ENCODE peak calls at places on chromosomes 6 and 20, in four cellular contexts. N is sigmoid colon, R is suprapubic skin, F is stomach. A is an unnamed sample. For H3K4me1, the result is how much of the 10 kb centered on the place peaks cover.

GRCh38 chr20:58308290-58308679 is 1.2 kb upstream of the RAB22A start:
- DNase-seq in F (no peak), N (no peak), R (no peak), A (no peak)

GRCh38 chr20:62886709-62887058 is 25.1 kb upstream of the TCFL5 start:
- DNase-seq in F (no peak), N (no peak), R (no peak), A (no peak)

GRCh38 chr6:48423640-48424365 is 312.8 kb upstream of the PTCHD4 start:
- DNase-seq in F (no peak), R (no peak), N (no peak), A (no peak)

GRCh38 chr20:4451487-4451886 is 270.2 kb upstream of the PRND start:
- DNase-seq in F (no peak), N (no peak), R (no peak), A (no peak)

GRCh38 chr6:54632984-54633565 is 213.5 kb upstream of the FAM83B start:
- DNase-seq in F (no peak), N (no peak), R (no peak), A (no peak)

GRCh38 chr6:125444234-125444949 is 142.6 kb upstream of the HDDC2 start:
- DNase-seq in R (no peak), N (peak), F (no peak), A (peak)

GRCh38 chr6:73823832-73824231 is 127.8 kb downstream of the CD109 start:
- DNase-seq in N (no peak), R (no peak), F (no peak), A (no peak)

GRCh38 chr6:1322725-1323219 is 10.9 kb downstream of the FOXQ1 start:
- DNase-seq in R (no peak), F (no peak), N (no peak), A (no peak)

GRCh38 chr20:45781391-45781931 is 10.2 kb downstream of the WFDC3 start:
- DNase-seq in R (no peak), F (peak), N (no peak), A (no peak)

GRCh38 chr6:73394577-73395354 is at the start of gene DDX43:
- DNase-seq in N (peak), F (no peak), R (peak), A (peak)

GRCh38 chr20:17505664-17506517 is 25.3 kb downstream of the BFSP1 start:
- DNase-seq in R (no peak), N (peak), F (no peak), A (peak)

GRCh38 chr6:30886897-30887255 is 2.6 kb downstream of the DDR1 start:
- DNase-seq in N (no peak), F (no peak), R (no peak), A (no peak)

GRCh38 chr6:147211831-147212230 is 7.6 kb downstream of the STXBP5 start:
- DNase-seq in N (no peak), R (no peak), F (no peak), A (no peak)

GRCh38 chr20:19453781-19454310 is 241.4 kb downstream of the SLC24A3 start:
- DNase-seq in N (no peak), F (no peak), R (no peak), A (no peak)

GRCh38 chr6:73236147-73236750 is 11.0 kb upstream of the KHDC1L start:
- DNase-seq in R (no peak), F (no peak), N (no peak), A (no peak)

GRCh38 chr6:170358496-170358895 is 51.9 kb downstream of the FAM120B start:
- DNase-seq in N (no peak), R (no peak), F (peak), A (no peak)

GRCh38 chr6:135493218-135493961 is 4.2 kb downstream of the AHI1 start:
- DNase-seq in R (no peak), F (no peak), N (no peak), A (no peak)

GRCh38 chr6:84172574-84172973 is 54.9 kb downstream of the CEP162 start:
- DNase-seq in F (no peak), N (no peak), R (no peak), A (no peak)

GRCh38 chr6:28449056-28449455 is 5.8 kb upstream of the ZSCAN23 start:
- DNase-seq in F (no peak), N (no peak), R (no peak), A (no peak)

GRCh38 chr6:109701774-109702173 is 10.7 kb downstream of the FIG4 start:
- DNase-seq in R (no peak), F (no peak), N (no peak), A (no peak)

GRCh38 chr6:11875325-11876109 is 96.9 kb upstream of the ADTRP start:
- DNase-seq in F (no peak), R (no peak), N (no peak), A (no peak)

GRCh38 chr6:1893470-1894130 is 283.9 kb downstream of the FOXC1 start:
- DNase-seq in N (no peak), F (no peak), R (no peak), A (no peak)

GRCh38 chr20:24289737-24290481 is 179.5 kb upstream of the SYNDIG1 start:
- DNase-seq in R (no peak), F (no peak), N (no peak), A (no peak)

GRCh38 chr6:149318581-149319286 is 1.2 kb downstream of the TAB2 start:
- DNase-seq in R (no peak), N (no peak), F (no peak), A (no peak)

GRCh38 chr20:10034717-10035571 is at the start of gene ANKEF1:
- DNase-seq in N (peak), F (peak), R (peak), A (peak)

GRCh38 chr6:82906951-82907350 is 158.7 kb downstream of the UBE3D start:
- DNase-seq in N (no peak), F (no peak), R (no peak), A (no peak)

GRCh38 chr6:137402143-137402542 is 92.1 kb downstream of the OLIG3 start:
- DNase-seq in N (no peak), R (no peak), F (no peak), A (no peak)

GRCh38 chr20:11112837-11113236 is 439.0 kb upstream of the JAG1 start:
- DNase-seq in F (no peak), R (no peak), N (no peak), A (no peak)

GRCh38 chr20:19274412-19275015 is 62.1 kb downstream of the SLC24A3 start:
- DNase-seq in F (peak), N (no peak), R (no peak), A (peak)

GRCh38 chr20:51456511-51457280 is 85.8 kb downstream of the NFATC2 start:
- DNase-seq in N (peak), R (peak), F (peak), A (peak)

GRCh38 chr6:32906539-32906938 is 34.3 kb downstream of the HLA-DMB start:
- DNase-seq in R (no peak), F (no peak), N (no peak), A (no peak)

GRCh38 chr6:148947621-148948444 is 201.0 kb downstream of the UST start:
- DNase-seq in R (peak), F (peak), N (peak), A (peak)

GRCh38 chr20:54433653-54434052 is 41.7 kb upstream of the DOK5 start:
- DNase-seq in R (no peak), N (no peak), F (peak), A (no peak)

GRCh38 chr20:54432966-54433365 is 42.4 kb upstream of the DOK5 start:
- DNase-seq in N (no peak), R (no peak), F (no peak), A (no peak)

GRCh38 chr20:54431545-54431944 is 43.8 kb upstream of the DOK5 start:
- DNase-seq in N (no peak), F (no peak), R (no peak), A (no peak)

DNA sequence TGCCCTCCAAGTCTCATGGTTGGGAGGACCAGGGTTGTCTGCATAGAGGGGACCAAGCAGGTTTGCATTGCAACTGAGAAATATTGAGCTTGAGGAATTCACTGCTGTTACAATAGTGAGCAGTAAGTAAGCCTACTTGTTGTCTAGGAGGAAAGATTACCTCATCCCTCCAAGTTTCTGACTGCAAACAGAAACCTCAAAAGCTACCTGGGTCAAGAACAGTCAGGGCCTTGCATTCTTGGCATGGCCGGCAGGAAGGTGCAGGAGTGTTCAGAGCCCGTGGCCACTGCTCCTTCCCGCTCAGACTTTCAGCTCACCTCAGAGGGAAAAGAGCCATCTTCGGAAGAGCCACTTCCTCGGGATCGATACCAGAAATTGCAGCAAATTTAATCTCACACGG is 46.0 kb upstream of the DOK5 start:
- DNase-seq in R (no peak), N (no peak), F (no peak), A (no peak)
- H3K4me1 ChIP-seq in R (under half), N (under half), F (under half), A (under half)

GRCh38 chr6:42366999-42367352 is 84.8 kb downstream of the TRERF1 start:
- DNase-seq in R (no peak), N (no peak), F (no peak), A (no peak)
- H3K4me3 ChIP-seq in R (no peak), N (no peak), F (no peak), A (no peak)

DNA sequence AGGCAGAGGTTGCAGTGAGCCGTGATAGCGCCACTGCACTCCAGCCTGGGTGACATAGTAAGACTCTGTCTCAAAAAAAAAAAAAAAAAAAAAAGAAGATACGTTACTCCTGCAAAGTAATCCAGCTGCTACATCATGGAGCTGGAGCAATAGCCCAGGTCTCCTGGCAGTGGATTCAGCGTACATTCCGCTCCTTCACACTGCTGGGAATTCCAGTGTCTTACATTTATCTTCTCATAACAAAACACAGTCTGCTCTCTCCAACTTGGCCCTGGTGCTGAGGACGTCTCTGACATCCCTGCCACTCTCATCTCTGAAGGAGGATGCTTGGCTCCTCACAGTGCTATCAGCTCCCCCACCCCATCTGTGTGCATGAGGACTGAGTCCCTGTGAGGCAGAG is 529.7 kb downstream of the CD83 start:
- DNase-seq in N (peak), F (no peak), R (no peak), A (peak)
- TF ChIP-seq EP300 in N (peak), F (no peak), R (peak), A (no peak)

DNA sequence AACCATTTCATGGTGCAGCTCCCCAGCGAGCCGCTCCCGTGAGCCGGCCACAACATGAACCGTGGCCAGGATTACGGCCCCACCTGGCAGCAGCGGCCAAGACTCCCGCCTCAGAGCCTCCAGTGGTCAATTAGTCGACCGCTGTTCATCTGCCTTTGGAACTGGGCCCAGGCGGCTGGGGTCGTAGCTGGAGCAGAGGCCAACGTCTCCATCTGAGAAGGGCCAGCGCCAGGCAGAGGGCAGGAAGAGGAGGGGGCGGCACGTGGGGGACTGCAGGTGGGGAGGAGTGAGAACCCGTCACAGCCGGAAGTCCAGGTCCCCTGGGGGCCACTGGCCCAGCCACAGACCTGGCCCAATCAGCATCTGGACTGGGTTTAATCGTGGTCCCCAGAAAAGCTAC is 184.3 kb downstream of the TAF4 start:
- DNase-seq in R (no peak), N (no peak), F (no peak), A (no peak)
- H3K4me1 ChIP-seq in R (under half), N (under half), F (under half), A (under half)

GRCh38 chr6:44272529-44272928 is 2.3 kb downstream of the TMEM151B start:
- DNase-seq in R (no peak), N (no peak), F (no peak), A (no peak)
- H3K4me3 ChIP-seq in R (no peak), N (no peak), F (no peak), A (no peak)

GRCh38 chr6:57069920-57070331 is 20.1 kb upstream of the ZNF451 start:
- DNase-seq in N (no peak), F (no peak), R (no peak), A (no peak)
- TF ChIP-seq EP300 in N (no peak), F (no peak), R (no peak), A (no peak)

GRCh38 chr6:163709693-163710092 is 295.2 kb downstream of the QKI start:
- DNase-seq in N (no peak), F (no peak), R (no peak), A (no peak)
- H3K4me1 ChIP-seq in N (under half), F (under half), R (half or more), A (under half)

GRCh38 chr6:16413399-16413798 is 175.0 kb downstream of the GMPR start:
- DNase-seq in R (no peak), N (no peak), F (no peak), A (no peak)
- H3K4me3 ChIP-seq in R (no peak), N (no peak), F (no peak), A (no peak)

GRCh38 chr6:168433898-168434297 is 7.1 kb upstream of the SMOC2 start:
- DNase-seq in N (no peak), R (no peak), F (no peak), A (no peak)

GRCh38 chr6:168432196-168432595 is 8.8 kb upstream of the SMOC2 start:
- DNase-seq in N (no peak), F (no peak), R (no peak), A (no peak)

GRCh38 chr6:168427184-168427583 is 13.8 kb upstream of the SMOC2 start:
- DNase-seq in F (no peak), N (no peak), R (no peak), A (no peak)

GRCh38 chr6:168428863-168429262 is 12.1 kb upstream of the SMOC2 start:
- DNase-seq in R (no peak), F (no peak), N (no peak), A (no peak)

DNA sequence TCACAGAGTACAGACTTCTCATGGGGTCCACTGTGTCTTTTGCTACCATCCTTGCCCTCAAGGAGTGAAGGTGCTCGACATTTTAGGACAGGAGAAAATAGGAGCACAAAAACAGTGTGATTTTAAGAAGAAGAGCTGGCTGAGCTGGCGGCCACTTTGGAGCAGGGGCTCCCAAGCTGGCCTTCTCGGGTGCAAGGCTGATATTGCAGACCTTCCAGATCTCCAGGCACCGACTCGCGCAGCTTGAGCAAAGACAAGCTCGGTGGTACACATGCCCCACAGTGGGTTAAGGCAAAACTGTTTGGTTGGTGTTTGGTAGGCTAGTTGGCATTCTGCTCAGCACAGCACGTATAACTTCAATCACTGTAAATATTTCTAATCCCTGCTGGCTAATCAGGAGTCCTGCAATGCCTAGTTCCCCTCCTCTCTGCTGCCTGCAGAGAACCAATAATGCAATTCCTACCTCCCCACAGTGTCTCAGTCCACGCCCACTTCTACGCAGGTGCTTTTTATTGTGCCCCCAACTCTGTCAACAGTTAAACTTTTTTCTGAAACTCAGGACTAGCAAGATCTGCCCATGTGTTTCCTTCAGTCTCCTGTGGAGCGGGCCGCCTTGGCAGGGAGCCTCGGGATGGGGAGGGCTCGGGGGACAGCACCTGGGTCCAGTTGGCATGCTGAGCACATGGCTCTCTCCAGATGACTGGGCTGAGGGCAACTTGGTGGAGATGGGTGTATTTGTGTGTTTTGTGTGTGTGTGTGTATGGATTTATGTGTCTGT is 12.7 kb upstream of the SMOC2 start:
- DNase-seq in F (peak), N (no peak), R (no peak), A (no peak)
- TF ChIP-seq EP300 in F (no peak), N (no peak), R (no peak), A (no peak)

DNA sequence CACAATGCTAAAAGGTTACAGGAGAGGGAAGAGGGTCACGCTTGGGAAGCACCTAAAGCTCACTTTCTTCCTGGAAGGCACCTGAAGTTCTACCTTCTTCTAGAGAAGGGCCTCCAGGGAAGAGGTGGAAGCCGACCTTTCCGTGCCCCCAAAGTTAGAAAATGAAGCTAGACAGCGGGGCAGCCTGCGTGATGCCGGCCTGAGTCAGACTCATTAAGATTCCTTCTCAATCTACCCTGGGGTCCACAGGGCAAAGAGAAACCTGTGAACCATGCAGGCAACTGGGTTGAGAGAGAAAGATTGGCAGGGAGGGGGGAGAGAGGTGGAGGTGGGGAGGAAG is 54.8 kb upstream of the CCDC167 start:
- DNase-seq in N (no peak), F (no peak), R (no peak), A (no peak)
- H3K4me1 ChIP-seq in N (under half), F (under half), R (under half), A (under half)